ENCODE peak calls at places on chromosomes 7 and 10, in nine cellular contexts. K is T-helper 1 cell; R is NCI-H2171; H is non-pigmented ciliary epithelial cell; B is stimulated activated CD4-positive, alpha-beta T cell treated with anti-CD3 and anti-CD28 coated beads, Interleukin-4, amount 100 ng/mL, for 4 hours; N is upper lobe of right lung; I is SW480; A is NCI-H1417; U is SHP77. F is an unnamed sample.
A peak's percentile ranks its signal among the peaks of the same experiment; 100 is the strongest.

GRCh38 chr10:130301026-130301892 is 165.1 kb downstream of the GLRX3 start:
- DNase-seq in K (peak; percentile 22), R (no peak), H (no peak), B (peak; percentile 69), N (peak; percentile 88), I (no peak), A (no peak), U (peak; percentile 72), F (peak; percentile 39)

GRCh38 chr7:38953227-38953626 is 24.5 kb upstream of the POU6F2 start:
- DNase-seq in K (no peak), R (no peak), H (no peak), B (no peak), N (no peak), I (no peak), A (no peak), U (no peak), F (no peak)

GRCh38 chr7:78792624-78793023 is 660.8 kb downstream of the MAGI2 start:
- DNase-seq in K (no peak), R (no peak), H (no peak), B (no peak), N (no peak), I (no peak), A (no peak), U (no peak), F (no peak)

GRCh38 chr10:73810735-73811465 is 498 bp downstream of the NDST2 start:
- DNase-seq in K (peak; percentile 47), R (no peak), H (no peak), B (peak; percentile 50), N (peak; percentile 83), I (peak; percentile 4), A (no peak), U (no peak), F (no peak)

GRCh38 chr7:54596747-54597146 is 54.6 kb downstream of the VSTM2A start:
- DNase-seq in K (no peak), R (no peak), H (no peak), B (no peak), N (no peak), I (no peak), A (no peak), U (no peak), F (no peak)

GRCh38 chr10:48684463-48684791 is 246 bp upstream of the WDFY4 start:
- DNase-seq in K (no peak), R (no peak), H (no peak), B (no peak), N (peak; percentile 82), I (no peak), A (no peak), U (no peak), F (no peak)

GRCh38 chr10:102546606-102547310 is 43.0 kb downstream of the SUFU start:
- DNase-seq in K (no peak), R (no peak), H (no peak), B (no peak), N (peak; percentile 26), I (no peak), A (no peak), U (no peak), F (no peak)

GRCh38 chr7:27141591-27142561 is 1.6 kb downstream of the HOXA5 start:
- DNase-seq in K (no peak), R (no peak), H (no peak), B (no peak), N (no peak), I (peak; percentile 76), A (peak; percentile 37), U (no peak), F (no peak)

GRCh38 chr7:115097175-115097671 is 175.3 kb downstream of the MDFIC start:
- DNase-seq in K (no peak), R (no peak), H (peak; percentile 65), B (no peak), N (no peak), I (peak; percentile 82), A (no peak), U (no peak), F (no peak)

F was measured in NCI-H774.